ENCODE peak calls at places on chromosomes 1 and 21, in seven cellular contexts. F, P, U, N, V, Y and Q are unnamed samples.

GRCh38 chr1:41483960-41484844 is at the start of gene EDN2:
- ATAC-seq in F (peak; percentile 73), P (peak; percentile 77), U (peak; percentile 65), N (peak; percentile 28), V (peak; percentile 85), Y (no peak), Q (no peak)

GRCh38 chr1:236534164-236534651 is 10.4 kb downstream of the LGALS8 start:
- ATAC-seq in F (no peak), P (no peak), U (peak; percentile 61), N (peak; percentile 88), V (no peak), Y (peak; percentile 73), Q (no peak)

GRCh38 chr1:72221811-72222210 is 60.5 kb downstream of the NEGR1 start:
- ATAC-seq in F (no peak), P (no peak), U (no peak), N (peak; percentile 28), V (no peak), Y (no peak), Q (peak; percentile 43)

GRCh38 chr1:1440941-1441888 is 5.7 kb downstream of the VWA1 start:
- ATAC-seq in F (peak; percentile 67), P (peak; percentile 82), U (peak; percentile 53), N (peak; percentile 81), V (peak; percentile 60), Y (peak; percentile 94), Q (peak; percentile 63)

GRCh38 chr1:161039546-161039945 is 782 bp upstream of the TSTD1 start:
- ATAC-seq in F (no peak), P (no peak), U (no peak), N (no peak), V (no peak), Y (no peak), Q (no peak)

GRCh38 chr21:45420623-45421041 is 15.7 kb downstream of the COL18A1 start:
- ATAC-seq in F (no peak), P (peak; percentile 71), U (no peak), N (no peak), V (no peak), Y (no peak), Q (no peak)

GRCh38 chr1:53582211-53583020 is 123.2 kb downstream of the DMRTB1 start:
- ATAC-seq in F (no peak), P (no peak), U (no peak), N (no peak), V (no peak), Y (peak; percentile 71), Q (no peak)

GRCh38 chr1:224852901-224853568 is 76.4 kb upstream of the DNAH14 start:
- ATAC-seq in F (no peak), P (peak; percentile 16), U (peak; percentile 50), N (no peak), V (no peak), Y (no peak), Q (no peak)

GRCh38 chr1:216932424-216932823 is 209.2 kb upstream of the ESRRG start:
- ATAC-seq in F (no peak), P (no peak), U (no peak), N (no peak), V (no peak), Y (no peak), Q (no peak)